ENCODE peak calls at places on chromosomes 6 and 20, in seven cellular contexts. Q is body of pancreas; C is H9; Z is GM23338; F is IMR-90; K is mesendoderm; I is CD8-positive, alpha-beta memory T cell. Y is an unnamed sample. For H3K4me1, the result is how much of the 10 kb centered on the place peaks cover.

GRCh38 chr20:18197382-18198070 is 59.9 kb downstream of the KAT14 start:
- DNase-seq in C (no peak), Z (no peak), Q (no peak), F (no peak), I (no peak), K (no peak), Y (no peak)

GRCh38 chr6:121482004-121482693 is 46.7 kb downstream of the GJA1 start:
- DNase-seq in C (no peak), F (peak), Z (no peak), K (peak), I (no peak), Q (no peak), Y (peak)

GRCh38 chr6:170199716-170200115 is 91.2 kb downstream of the DLL1 start:
- DNase-seq in Q (no peak), Z (no peak), K (no peak), C (no peak), I (no peak), F (no peak), Y (no peak)

GRCh38 chr20:15063077-15063476 is 725.7 kb upstream of the FLRT3 start:
- DNase-seq in Z (no peak), C (no peak), Q (no peak), K (no peak), I (no peak), F (no peak), Y (peak)

GRCh38 chr6:113221850-113222249 is 635.3 kb upstream of the MARCKS start:
- DNase-seq in I (no peak), Q (no peak), K (peak), F (no peak), Z (peak), C (peak), Y (no peak)

GRCh38 chr20:63653041-63653973 is at the start of gene STMN3:
- DNase-seq in I (peak), K (peak), Z (peak), F (peak), C (peak), Q (peak), Y (peak)

GRCh38 chr6:4297348-4297747 is 162.0 kb upstream of the ECI2 start:
- DNase-seq in Q (no peak), I (no peak), C (no peak), K (no peak), F (no peak), Z (no peak), Y (no peak)

GRCh38 chr6:1145756-1146218 is 166.1 kb upstream of the FOXQ1 start:
- DNase-seq in I (no peak), Q (no peak), Z (no peak), F (no peak), C (no peak), K (no peak), Y (no peak)

GRCh38 chr20:62896526-62896925 is 29.8 kb downstream of the DIDO1 start:
- DNase-seq in F (no peak), Z (no peak), Q (no peak), I (no peak), K (no peak), C (no peak), Y (no peak)

GRCh38 chr6:39209908-39210307 is 19.4 kb downstream of the KCNK5 start:
- DNase-seq in K (no peak), F (no peak), Q (no peak), C (no peak), Z (no peak), I (no peak), Y (no peak)

GRCh38 chr6:119764927-119765681 is 415.5 kb upstream of the MAN1A1 start:
- DNase-seq in K (peak), Q (no peak), Z (peak), I (no peak), F (no peak), C (no peak), Y (no peak)

GRCh38 chr6:31466466-31466865 is 31.5 kb upstream of the MICB start:
- DNase-seq in F (no peak), C (no peak), K (no peak), Z (no peak), I (no peak), Q (no peak), Y (no peak)

DNA sequence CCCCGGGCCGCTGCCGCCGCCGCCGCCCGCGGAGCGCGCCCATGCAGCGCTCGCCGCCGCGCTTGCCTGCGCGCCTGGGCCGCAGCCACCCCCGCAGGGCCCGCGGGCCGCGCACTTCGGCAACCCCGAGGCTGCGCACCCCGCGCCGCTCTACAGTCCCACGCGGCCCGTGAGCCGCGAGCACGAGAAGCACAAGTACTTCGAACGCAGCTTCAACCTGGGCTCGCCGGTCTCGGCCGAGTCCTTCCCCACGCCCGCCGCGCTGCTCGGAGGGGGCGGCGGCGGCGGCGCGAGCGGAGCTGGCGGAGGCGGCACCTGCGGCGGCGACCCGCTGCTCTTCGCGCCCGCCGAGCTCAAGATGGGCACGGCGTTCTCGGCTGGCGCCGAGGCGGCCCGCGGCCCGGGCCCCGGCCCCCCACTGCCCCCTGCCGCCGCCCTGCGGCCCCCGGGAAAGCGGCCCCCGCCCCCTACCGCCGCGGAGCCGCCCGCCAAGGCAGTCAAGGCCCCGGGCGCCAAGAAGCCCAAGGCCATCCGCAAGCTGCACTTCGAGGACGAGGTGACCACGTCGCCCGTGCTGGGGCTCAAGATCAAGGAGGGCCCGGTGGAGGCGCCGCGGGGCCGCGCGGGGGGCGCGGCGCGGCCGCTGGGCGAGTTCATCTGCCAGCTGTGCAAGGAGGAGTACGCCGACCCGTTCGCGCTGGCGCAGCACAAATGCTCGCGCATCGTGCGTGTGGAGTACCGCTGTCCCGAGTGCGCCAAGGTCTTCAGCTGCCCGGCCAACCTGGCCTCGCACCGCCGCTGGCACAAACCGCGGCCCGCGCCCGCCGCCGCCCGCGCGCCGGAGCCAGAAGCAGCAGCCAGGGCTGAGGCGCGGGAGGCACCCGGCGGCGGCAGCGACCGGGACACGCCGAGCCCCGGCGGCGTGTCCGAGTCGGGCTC is 779 bp downstream of the INSM1 start:
- DNase-seq in F (no peak), Q (no peak), I (no peak), K (no peak), Z (peak), C (peak), Y (peak)
- H3K4me1 ChIP-seq in F (under half), Q (under half), I (under half), K (under half), Z (under half), C (under half), Y (under half)

DNA sequence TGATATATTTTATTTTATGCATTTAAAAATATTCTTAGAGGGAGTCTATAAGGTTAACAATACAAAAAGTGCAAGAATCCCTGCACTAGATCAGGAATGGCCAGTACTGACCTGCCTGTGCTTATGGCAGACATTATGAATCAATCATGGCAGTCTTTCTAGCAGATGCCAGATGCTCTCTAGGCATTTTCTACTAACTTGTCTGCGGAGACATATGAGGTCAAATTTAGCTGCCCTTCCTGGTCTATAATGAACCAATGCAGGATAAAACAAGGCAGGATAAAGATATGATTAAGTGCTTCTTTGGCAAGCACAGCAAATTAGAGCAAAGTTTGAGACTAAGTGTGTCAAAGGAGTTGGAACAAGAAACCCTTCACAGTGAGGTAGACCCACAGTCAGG is 46.6 kb upstream of the RNF24 start:
- DNase-seq in Z (no peak), F (no peak), C (no peak), I (no peak), Q (no peak), K (no peak), Y (no peak)
- H3K4me1 ChIP-seq in Z (under half), F (under half), C (under half), I (under half), Q (under half), K (under half), Y (half or more)

DNA sequence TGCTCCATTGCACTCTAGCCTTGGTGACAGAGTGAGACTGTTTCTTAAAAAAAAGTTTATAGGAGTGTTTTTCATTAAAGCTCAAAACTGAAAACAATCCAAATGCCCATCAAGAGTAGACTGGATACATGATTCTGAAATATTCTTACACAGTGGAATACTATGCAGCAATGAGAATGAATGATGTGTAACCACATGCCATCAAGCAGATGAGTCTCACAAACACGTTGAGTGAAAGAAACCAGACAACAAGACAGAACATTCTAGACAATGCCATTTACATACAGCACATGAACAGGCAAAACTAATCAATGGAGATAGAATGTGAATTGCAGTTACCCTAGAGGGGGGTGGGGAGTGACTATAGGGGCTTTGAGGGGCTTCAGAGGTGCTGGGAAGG is 72.4 kb downstream of the TOX2 start:
- DNase-seq in F (no peak), Z (no peak), C (no peak), Q (no peak), K (no peak), I (no peak), Y (no peak)
- H3K4me1 ChIP-seq in F (under half), Z (under half), C (under half), Q (under half), K (under half), I (under half), Y (under half)

DNA sequence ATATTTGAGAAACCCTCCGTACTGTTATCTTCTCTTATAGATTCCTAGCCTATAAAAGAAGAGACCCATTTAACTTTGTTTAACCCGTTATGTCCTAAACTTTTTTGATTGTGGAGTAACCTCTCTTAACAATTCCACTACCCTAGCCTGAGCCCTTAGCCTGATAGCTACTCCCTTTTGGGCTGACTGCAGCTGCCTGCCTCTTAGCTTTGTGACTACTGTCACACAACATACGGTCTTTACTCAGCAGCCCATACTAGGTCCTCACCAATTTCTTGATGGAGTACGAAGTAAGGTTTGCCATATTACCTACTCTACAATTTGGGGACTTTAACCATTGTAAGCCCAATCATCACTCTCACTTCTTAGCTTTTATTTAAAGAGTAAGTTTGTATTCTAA is 72.7 kb downstream of the QRSL1 start:
- DNase-seq in K (no peak), C (no peak), F (no peak), I (no peak), Z (no peak), Q (peak), Y (no peak)
- H3K4me1 ChIP-seq in K (under half), C (under half), F (under half), I (under half), Z (under half), Q (under half), Y (under half)

GRCh38 chr6:73724389-73724788 is 28.4 kb downstream of the CD109 start:
- DNase-seq in F (no peak), K (no peak), Z (no peak), Q (no peak), I (no peak), C (no peak), Y (no peak)

GRCh38 chr6:73727114-73727513 is 31.1 kb downstream of the CD109 start:
- DNase-seq in F (no peak), C (no peak), Z (no peak), Q (no peak), K (no peak), I (no peak), Y (no peak)

GRCh38 chr6:73731285-73731684 is 35.3 kb downstream of the CD109 start:
- DNase-seq in Q (no peak), I (no peak), F (no peak), Z (no peak), C (no peak), K (no peak), Y (no peak)

GRCh38 chr6:73732845-73733675 is 37.1 kb downstream of the CD109 start:
- DNase-seq in I (peak), Z (peak), C (peak), K (peak), F (peak), Q (peak), Y (peak)

DNA sequence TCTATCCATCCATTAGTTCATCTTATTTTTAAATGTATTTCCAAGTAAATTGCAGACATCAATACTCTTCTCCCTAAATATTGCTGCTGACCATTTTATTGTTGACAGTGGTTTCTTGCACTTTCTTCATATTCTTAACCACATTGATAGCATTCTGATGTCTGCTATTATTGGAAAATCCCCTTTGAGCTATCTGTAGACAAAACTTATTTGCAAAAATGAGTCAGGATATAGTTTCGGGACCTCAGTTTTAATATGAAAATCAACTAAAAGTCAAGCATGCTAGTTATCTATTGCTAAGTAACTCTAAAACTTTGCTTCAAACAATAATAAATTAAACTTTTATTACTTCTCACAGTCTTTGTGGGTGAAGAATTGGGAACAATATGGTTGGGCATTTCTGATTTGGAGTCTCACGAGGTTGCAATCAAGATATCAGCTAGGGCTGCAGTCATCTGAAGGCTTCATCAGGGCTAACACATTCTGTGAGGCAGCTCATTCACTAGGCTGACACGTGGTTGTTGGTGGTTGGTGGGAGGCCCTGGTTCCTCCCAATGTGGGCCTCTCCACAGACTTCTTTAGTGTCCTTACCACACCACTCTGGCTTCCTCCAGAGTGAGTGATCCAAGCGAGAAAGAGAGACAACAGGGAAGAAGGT is 32.7 kb downstream of the CD109 start:
- DNase-seq in Q (no peak), I (no peak), K (peak), F (no peak), C (no peak), Z (no peak), Y (no peak)
- H3K4me1 ChIP-seq in Q (under half), I (under half), K (under half), F (under half), C (under half), Z (under half), Y (under half)

GRCh38 chr20:38830356-38830755 is 24.9 kb downstream of the PPP1R16B start:
- DNase-seq in F (no peak), Q (no peak), K (no peak), I (no peak), C (no peak), Z (no peak), Y (no peak)
- H3K4me1 ChIP-seq in F (under half), Q (under half), K (under half), I (half or more), C (under half), Z (under half), Y (under half)

DNA sequence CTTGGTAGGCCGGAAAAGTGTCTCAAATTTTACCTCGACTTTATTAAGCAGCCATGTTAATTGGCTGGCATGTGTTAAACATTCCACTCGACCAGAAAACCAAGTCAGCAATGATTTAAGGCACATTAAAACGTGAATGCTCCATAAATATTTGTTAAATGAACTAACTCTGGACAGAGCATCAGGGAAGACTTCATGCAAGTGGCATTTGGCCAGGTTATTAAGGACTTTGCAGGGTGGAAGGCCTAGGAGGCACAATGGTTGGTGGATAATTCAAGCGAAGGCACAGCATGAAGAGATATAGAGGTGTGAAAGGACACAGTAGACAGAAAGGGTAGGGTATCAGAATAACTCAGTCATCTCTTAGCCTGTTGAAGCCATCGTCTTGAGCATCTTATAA is 23.0 kb downstream of the ELOVL5 start:
- DNase-seq in F (no peak), C (no peak), K (no peak), Q (no peak), Z (no peak), I (no peak), Y (no peak)
- H3K4me1 ChIP-seq in F (under half), C (under half), K (under half), Q (under half), Z (under half), I (half or more), Y (half or more)